ENCODE peak calls at places on chromosomes 6 and 20, in ten cellular contexts. O, K, R, Q, F, B, J, P, C and D are unnamed samples.
A peak's percentile ranks its signal among the peaks of the same experiment; 100 is the strongest.

GRCh38 chr20:41072099-41072798 is 43.6 kb downstream of the TOP1 start:
- DNase-seq in O (peak; percentile 41), K (no peak), R (no peak), Q (no peak), F (no peak), B (no peak), J (no peak), P (peak; percentile 22), C (no peak), D (no peak)

GRCh38 chr6:29746050-29746449 is 22.8 kb downstream of the HLA-F start:
- DNase-seq in O (no peak), K (no peak), R (no peak), Q (no peak), F (no peak), B (no peak), J (peak; percentile 43), P (no peak), C (no peak), D (no peak)

GRCh38 chr20:10565191-10565921 is 108.4 kb downstream of the JAG1 start:
- DNase-seq in O (peak; percentile 51), K (no peak), R (no peak), Q (no peak), F (no peak), B (no peak), J (no peak), P (peak; percentile 25), C (no peak), D (no peak)

GRCh38 chr6:7146079-7146828 is 38.5 kb downstream of the RREB1 start:
- DNase-seq in O (peak; percentile 55), K (peak; percentile 77), R (no peak), Q (no peak), F (no peak), B (no peak), J (peak; percentile 85), P (peak; percentile 79), C (peak; percentile 76), D (no peak)

GRCh38 chr6:170027111-170028043 is 263.5 kb downstream of the DLL1 start:
- DNase-seq in O (no peak), K (no peak), R (no peak), Q (no peak), F (no peak), B (no peak), J (peak; percentile 58), P (no peak), C (peak; percentile 4), D (no peak)

GRCh38 chr6:88839280-88839679 is 124.1 kb downstream of the RNGTT start:
- DNase-seq in O (no peak), K (no peak), R (no peak), Q (no peak), F (no peak), B (no peak), J (no peak), P (no peak), C (no peak), D (no peak)

GRCh38 chr20:56828402-56828801 is 199.3 kb downstream of the TFAP2C start:
- DNase-seq in O (no peak), K (no peak), R (no peak), Q (no peak), F (no peak), B (no peak), J (no peak), P (no peak), C (no peak), D (no peak)

GRCh38 chr6:143059616-143060353 is 904 bp upstream of the AIG1 start:
- DNase-seq in O (peak; percentile 21), K (peak; percentile 22), R (no peak), Q (no peak), F (no peak), B (no peak), J (no peak), P (peak; percentile 42), C (no peak), D (no peak)

GRCh38 chr20:41141153-41141815 is 3.9 kb downstream of the PLCG1 start:
- DNase-seq in O (peak; percentile 66), K (peak; percentile 20), R (peak; percentile 48), Q (no peak), F (peak; percentile 74), B (no peak), J (peak; percentile 75), P (no peak), C (no peak), D (no peak)

GRCh38 chr6:105692630-105693212 is 289.8 kb upstream of the PREP start:
- DNase-seq in O (no peak), K (no peak), R (no peak), Q (no peak), F (no peak), B (no peak), J (no peak), P (no peak), C (no peak), D (no peak)

GRCh38 chr6:44662461-44663121 is 275.1 kb downstream of the CDC5L start:
- DNase-seq in O (no peak), K (peak; percentile 52), R (peak; percentile 36), Q (peak; percentile 85), F (no peak), B (no peak), J (no peak), P (no peak), C (no peak), D (no peak)

GRCh38 chr20:33753763-33754162 is 22.0 kb downstream of the ZNF341 start:
- DNase-seq in O (no peak), K (no peak), R (no peak), Q (no peak), F (no peak), B (no peak), J (no peak), P (no peak), C (no peak), D (no peak)

GRCh38 chr6:44152533-44152932 is 6.1 kb upstream of the CAPN11 start:
- DNase-seq in O (no peak), K (no peak), R (peak; percentile 83), Q (no peak), F (no peak), B (no peak), J (peak; percentile 57), P (no peak), C (no peak), D (no peak)

DNA sequence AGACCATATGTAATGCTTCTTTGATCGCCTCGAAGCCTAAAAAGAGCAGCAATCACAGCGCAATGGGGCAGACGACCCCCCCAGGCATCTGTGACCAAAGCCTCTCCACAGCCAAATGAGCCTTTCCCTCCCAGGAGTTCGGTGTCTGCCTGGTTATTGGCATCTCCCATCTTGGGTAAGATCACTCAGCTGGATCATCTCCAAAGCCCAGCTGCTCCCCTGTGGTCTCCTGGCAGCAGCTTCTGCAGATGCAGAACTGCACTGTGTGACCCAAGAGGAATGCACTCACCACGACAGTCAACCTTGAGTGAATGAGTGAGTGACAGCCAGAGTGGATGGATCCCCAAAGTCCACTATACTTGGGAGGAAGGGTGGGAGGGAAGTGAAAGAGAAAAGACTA is 44.8 kb upstream of the IYD start:
- DNase-seq in O (no peak), K (no peak), R (no peak), Q (no peak), F (no peak), B (no peak), J (no peak), P (no peak), C (no peak), D (no peak)
- H3K4me1 ChIP-seq in O (no peaks in the 10 kb centered on the region), K (no peaks in the 10 kb centered on the region), R (peaks cover 13% of the 10 kb centered on the region), Q (no peaks in the 10 kb centered on the region), F (peaks cover 9% of the 10 kb centered on the region), B (no peaks in the 10 kb centered on the region), J (no peaks in the 10 kb centered on the region), P (no peaks in the 10 kb centered on the region), C (peaks cover 16% of the 10 kb centered on the region), D (no peaks in the 10 kb centered on the region)

DNA sequence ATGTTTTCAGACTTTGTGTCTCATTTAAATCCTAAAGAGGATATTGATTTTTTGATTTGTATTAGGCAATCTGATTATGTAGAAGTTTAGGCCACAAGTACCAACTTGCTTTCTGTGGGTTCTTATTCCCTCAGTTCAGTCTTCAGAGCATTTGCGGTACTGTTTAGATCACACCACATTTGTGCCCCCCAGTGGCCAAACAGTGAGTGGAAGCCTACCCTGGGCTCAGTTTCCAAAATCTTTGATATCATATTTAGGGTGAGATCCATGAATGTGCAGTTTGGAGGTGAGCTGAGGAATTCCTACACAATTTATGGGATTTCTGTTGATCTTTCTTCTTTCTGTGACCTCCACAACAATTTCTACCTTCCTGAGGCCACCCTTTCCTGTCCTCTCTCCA is 92.3 kb upstream of the FUT9 start:
- DNase-seq in O (no peak), K (no peak), R (no peak), Q (no peak), F (no peak), B (no peak), J (no peak), P (no peak), C (peak; percentile 26), D (no peak)
- TF ChIP-seq CTCF in O (no peak), K (no peak), R (no peak), Q (peak; percentile 54), F (peak; percentile 20), B (no peak), J (no peak), P (peak; percentile 37), C (peak; percentile 28), D (no peak)

DNA sequence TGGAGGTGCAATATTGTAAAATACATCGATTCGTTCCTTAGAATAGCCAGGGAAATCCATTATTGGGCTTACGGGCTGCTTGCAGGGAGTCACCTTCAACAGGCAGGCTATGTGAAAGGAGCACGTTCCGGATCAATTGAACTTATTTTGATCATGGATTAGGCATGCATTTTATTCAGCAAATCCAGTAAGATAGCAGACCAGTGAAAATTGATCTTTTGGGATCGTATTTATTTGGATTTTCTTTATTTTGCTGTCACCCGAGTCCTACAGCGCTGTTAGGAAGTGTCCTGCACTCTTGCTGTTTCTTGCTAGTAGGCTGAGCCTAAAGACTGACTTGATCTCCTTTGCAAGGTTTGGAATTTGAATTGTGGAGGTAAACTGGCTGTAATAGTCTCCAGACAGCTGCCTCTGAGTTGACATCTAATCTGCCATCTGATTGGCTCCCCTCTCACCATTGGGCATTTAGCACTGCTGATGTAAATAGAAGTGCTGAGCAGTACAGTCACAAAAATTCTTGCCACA is 3.0 kb downstream of the ARID1B start:
- DNase-seq in O (peak; percentile 43), K (peak; percentile 63), R (no peak), Q (no peak), F (no peak), B (no peak), J (no peak), P (peak; percentile 77), C (peak; percentile 56), D (no peak)
- TF ChIP-seq POLR2A in O (peak; percentile 11), K (peak; percentile 54), R (peak; percentile 62), Q (no peak), F (peak; percentile 59), B (no peak), J (no peak), P (peak; percentile 45), C (no peak), D (peak; percentile 60)

DNA sequence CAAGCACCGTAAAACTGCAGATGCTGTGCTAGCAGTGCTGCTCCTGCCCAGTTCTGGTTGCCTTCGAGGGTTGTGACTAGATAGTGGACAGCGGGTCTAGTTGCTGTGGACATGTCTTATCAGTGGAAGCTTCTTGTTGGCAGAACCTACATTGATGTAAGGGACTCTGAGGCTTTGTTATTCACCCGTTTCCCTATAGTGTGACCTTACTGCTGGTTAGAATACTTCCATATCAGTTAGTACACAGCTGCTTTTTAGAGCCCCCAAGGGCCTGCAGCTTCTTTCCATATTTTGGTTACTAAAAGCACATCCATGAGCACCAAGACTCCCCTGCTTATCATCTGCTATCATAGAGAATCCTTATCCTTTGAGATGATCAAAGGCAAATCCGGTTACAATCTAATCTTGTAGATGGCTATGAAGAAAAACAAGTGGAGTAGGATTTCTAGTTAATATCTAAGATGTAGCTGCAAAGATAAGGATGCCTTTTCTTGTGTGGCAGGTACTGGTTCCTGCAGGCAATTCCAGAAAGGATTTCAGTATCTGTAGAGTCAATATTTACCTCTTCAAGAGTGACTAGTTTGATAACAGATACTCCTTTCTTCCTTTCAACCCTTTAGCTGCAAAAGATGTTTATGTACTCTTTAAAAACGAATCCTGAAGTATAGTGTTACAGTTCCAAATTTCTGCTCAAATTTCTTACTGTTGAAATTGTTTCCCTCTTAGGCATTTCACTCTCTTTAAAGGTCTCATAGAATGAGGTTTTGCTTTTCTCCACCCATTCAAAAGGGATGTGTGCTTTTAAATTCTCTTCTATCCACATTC is 163.6 kb downstream of the JARID2 start:
- DNase-seq in O (no peak), K (no peak), R (no peak), Q (no peak), F (no peak), B (no peak), J (no peak), P (no peak), C (no peak), D (no peak)
- H3K4me1 ChIP-seq in O (no peaks in the 10 kb centered on the region), K (peaks cover 17% of the 10 kb centered on the region), R (peaks cover 20% of the 10 kb centered on the region), Q (peaks cover 6% of the 10 kb centered on the region), F (peaks cover 6% of the 10 kb centered on the region), B (peaks cover 3% of the 10 kb centered on the region), J (peaks cover 6% of the 10 kb centered on the region), P (peaks cover 12% of the 10 kb centered on the region), C (peaks cover 56% of the 10 kb centered on the region), D (peaks cover 14% of the 10 kb centered on the region)